ENCODE peak calls at places on chromosomes 13 and 19, in eight cellular contexts. H is astrocyte; I is testis; C is left ventricle myocardium inferior; E is prostate gland; B is hepatocyte; T is tibial nerve; U is CD8-positive, alpha-beta T cell. A is an unnamed sample. For H3K27me3, the result is how much of the 10 kb centered on the place peaks cover.

GRCh38 chr13:46595136-46595917 is 42.4 kb downstream of the LRCH1 start:
- DNase-seq in H (peak), I (no peak), C (no peak), E (peak), B (no peak), T (no peak), U (no peak), A (no peak)

GRCh38 chr19:38944981-38945506 is 14.3 kb downstream of the MRPS12 start:
- DNase-seq in H (no peak), I (no peak), C (no peak), E (no peak), B (no peak), T (no peak), U (peak), A (no peak)

GRCh38 chr19:48913114-48913513 is 13.0 kb downstream of the NUCB1 start:
- DNase-seq in H (no peak), I (no peak), C (no peak), E (no peak), B (no peak), T (no peak), U (peak), A (no peak)

GRCh38 chr13:42720116-42720857 is 61.1 kb upstream of the FAM216B start:
- DNase-seq in H (peak), I (no peak), C (no peak), E (no peak), B (peak), T (no peak), U (no peak), A (no peak)

GRCh38 chr13:45598597-45598996 is 16.9 kb downstream of the ERICH6B start:
- DNase-seq in H (no peak), I (no peak), C (no peak), E (no peak), B (no peak), T (no peak), U (no peak), A (no peak)

GRCh38 chr13:111168116-111168515 is 53.0 kb downstream of the ARHGEF7 start:
- DNase-seq in H (no peak), I (no peak), C (no peak), E (no peak), B (no peak), T (no peak), U (no peak), A (no peak)

GRCh38 chr13:106573855-106574254 is 5.9 kb upstream of the ARGLU1 start:
- DNase-seq in H (peak), I (peak), C (peak), E (no peak), B (no peak), T (peak), U (no peak), A (no peak)

GRCh38 chr13:30871713-30872029 is 34.4 kb upstream of the MEDAG start:
- DNase-seq in H (no peak), I (no peak), C (no peak), E (no peak), B (no peak), T (no peak), U (no peak), A (no peak)

GRCh38 chr19:40407714-40408600 is 5.2 kb downstream of the PRX start:
- DNase-seq in H (no peak), I (no peak), C (no peak), E (no peak), B (no peak), T (no peak), U (no peak), A (no peak)

GRCh38 chr19:42081584-42082258 is 5.8 kb downstream of the ZNF574 start:
- DNase-seq in H (peak), I (peak), C (no peak), E (no peak), B (peak), T (no peak), U (no peak), A (no peak)

GRCh38 chr13:113904411-113904810 is 40.5 kb upstream of the GAS6 start:
- DNase-seq in H (no peak), I (peak), C (peak), E (no peak), B (peak), T (peak), U (no peak), A (no peak)

GRCh38 chr13:20519887-20520286 is 5.8 kb downstream of the CRYL1 start:
- DNase-seq in H (no peak), I (no peak), C (no peak), E (no peak), B (peak), T (no peak), U (no peak), A (no peak)

GRCh38 chr13:38341149-38341692 is 8.4 kb upstream of the UFM1 start:
- DNase-seq in H (peak), I (no peak), C (no peak), E (no peak), B (no peak), T (no peak), U (no peak), A (no peak)

GRCh38 chr13:24313449-24313848 is 4.1 kb downstream of the C1QTNF9 start:
- DNase-seq in H (no peak), I (no peak), C (no peak), E (no peak), B (no peak), T (no peak), U (no peak), A (no peak)

GRCh38 chr13:81048026-81048461 is 707.1 kb upstream of the SPRY2 start:
- DNase-seq in H (no peak), I (no peak), C (no peak), E (no peak), B (no peak), T (no peak), U (no peak), A (no peak)

GRCh38 chr13:46367622-46368327 is 19.3 kb downstream of the RUBCNL start:
- DNase-seq in H (peak), I (no peak), C (no peak), E (no peak), B (no peak), T (no peak), U (no peak), A (no peak)

GRCh38 chr19:19146000-19146608 is 7.8 kb upstream of the TMEM161A start:
- DNase-seq in H (no peak), I (peak), C (peak), E (peak), B (peak), T (peak), U (peak), A (peak)

GRCh38 chr19:46860846-46861690 is at the start of gene ARHGAP35:
- DNase-seq in H (no peak), I (no peak), C (no peak), E (no peak), B (peak), T (no peak), U (peak), A (peak)

GRCh38 chr13:98187155-98187726 is 10.2 kb upstream of the RNF113B start:
- DNase-seq in H (no peak), I (no peak), C (no peak), E (no peak), B (no peak), T (no peak), U (no peak), A (no peak)

GRCh38 chr13:45297456-45298205 is 43.4 kb downstream of the TPT1 start:
- DNase-seq in H (no peak), I (no peak), C (no peak), E (no peak), B (no peak), T (no peak), U (no peak), A (no peak)

GRCh38 chr13:58933475-58933874 is 1230.3 kb downstream of the DIAPH3 start:
- DNase-seq in H (no peak), I (no peak), C (no peak), E (no peak), B (no peak), T (no peak), U (no peak), A (no peak)

GRCh38 chr13:111213964-111214726 is 99.0 kb downstream of the ARHGEF7 start:
- DNase-seq in H (no peak), I (no peak), C (no peak), E (no peak), B (no peak), T (peak), U (no peak), A (no peak)

GRCh38 chr19:8305798-8306197 is 2.4 kb downstream of the CD320 start:
- DNase-seq in H (no peak), I (no peak), C (no peak), E (no peak), B (no peak), T (peak), U (no peak), A (no peak)

GRCh38 chr19:3366104-3366760 is at the start of gene NFIC:
- DNase-seq in H (peak), I (peak), C (peak), E (peak), B (peak), T (peak), U (peak), A (no peak)

GRCh38 chr13:51802601-51803000 is 1.4 kb downstream of the DHRS12 start:
- DNase-seq in H (no peak), I (no peak), C (no peak), E (no peak), B (no peak), T (no peak), U (no peak), A (no peak)

GRCh38 chr13:95315752-95316151 is 14.5 kb upstream of the ABCC4 start:
- DNase-seq in H (no peak), I (no peak), C (no peak), E (no peak), B (no peak), T (no peak), U (no peak), A (no peak)

GRCh38 chr19:3760871-3761361 is 576 bp downstream of the APBA3 start:
- DNase-seq in H (no peak), I (no peak), C (no peak), E (no peak), B (no peak), T (no peak), U (no peak), A (peak)

GRCh38 chr13:24865158-24865557 is 101.2 kb downstream of the RNF17 start:
- DNase-seq in H (no peak), I (no peak), C (no peak), E (no peak), B (no peak), T (no peak), U (no peak), A (no peak)

GRCh38 chr19:35142531-35143230 is 374 bp upstream of the FXYD7 start:
- DNase-seq in H (no peak), I (peak), C (peak), E (no peak), B (peak), T (no peak), U (peak), A (peak)

GRCh38 chr13:21850013-21851006 is 179.4 kb downstream of the FGF9 start:
- DNase-seq in H (no peak), I (no peak), C (no peak), E (no peak), B (no peak), T (no peak), U (no peak), A (no peak)

GRCh38 chr19:12939292-12939606 is 840 bp downstream of the CALR start:
- DNase-seq in H (peak), I (no peak), C (no peak), E (no peak), B (no peak), T (no peak), U (peak), A (peak)

GRCh38 chr19:36060430-36060829 is 5.7 kb downstream of the WDR62 start:
- DNase-seq in H (peak), I (peak), C (peak), E (no peak), B (peak), T (peak), U (peak), A (no peak)

GRCh38 chr19:51983361-51983760 is 3.3 kb downstream of the ZNF350 start:
- DNase-seq in H (no peak), I (no peak), C (no peak), E (peak), B (no peak), T (no peak), U (no peak), A (no peak)

DNA sequence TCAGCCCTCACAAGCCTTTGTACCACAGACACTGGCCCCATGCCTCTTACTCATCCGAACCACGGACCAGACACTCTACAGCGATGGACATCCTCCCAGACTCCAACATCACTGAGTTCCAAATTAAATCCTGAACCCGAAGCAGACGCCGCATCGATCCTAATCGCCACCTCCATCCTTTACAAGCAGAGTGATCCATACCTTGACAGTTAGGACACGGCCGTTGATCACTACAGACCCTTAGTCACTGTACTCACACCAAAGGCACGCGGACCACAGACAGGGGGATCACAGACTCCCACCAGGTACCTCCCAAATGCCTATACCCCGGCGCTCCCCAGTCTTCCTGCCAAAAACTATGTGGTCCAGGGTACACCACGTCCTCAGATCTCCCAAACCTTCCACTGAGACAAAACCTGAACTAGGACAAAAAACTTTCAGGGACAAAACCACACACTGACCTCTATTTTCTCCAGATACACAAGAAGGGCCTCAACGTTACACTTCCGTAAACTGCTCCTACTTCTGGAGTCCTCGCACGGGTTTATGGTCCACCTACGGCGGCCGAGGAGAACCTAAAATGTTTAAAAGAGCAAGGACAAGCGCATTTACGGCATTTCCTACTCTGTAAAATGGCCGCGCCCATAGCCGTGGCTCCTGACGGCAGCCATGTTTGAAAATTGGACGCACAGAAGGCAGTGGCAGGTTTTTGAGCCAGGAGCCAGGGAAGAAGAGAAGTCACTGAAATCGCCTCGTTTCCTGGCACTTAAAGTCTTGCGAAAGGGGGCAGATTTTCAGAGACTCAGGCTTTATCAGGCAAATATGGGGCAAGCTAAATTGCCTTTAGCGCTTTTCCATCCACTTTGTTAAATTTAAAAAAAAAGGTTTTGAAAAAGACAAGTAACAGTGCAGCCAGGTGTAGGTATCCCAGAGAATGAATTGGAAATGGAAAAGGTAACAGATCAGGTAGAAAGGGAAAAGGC is at the start of gene ZNF350:
- DNase-seq in H (peak), I (peak), C (peak), E (peak), B (peak), T (peak), U (peak), A (peak)
- H3K27ac ChIP-seq in H (peak), I (peak), C (peak), E (peak), B (peak), T (peak), U (peak), A (peak)

GRCh38 chr13:26602783-26603182 is 45.3 kb downstream of the WASF3 start:
- DNase-seq in H (no peak), I (no peak), C (no peak), E (no peak), B (no peak), T (no peak), U (no peak), A (no peak)

GRCh38 chr13:26600345-26600761 is 42.9 kb downstream of the WASF3 start:
- DNase-seq in H (peak), I (no peak), C (no peak), E (no peak), B (no peak), T (peak), U (no peak), A (no peak)

GRCh38 chr13:26601669-26602068 is 44.2 kb downstream of the WASF3 start:
- DNase-seq in H (peak), I (no peak), C (no peak), E (no peak), B (no peak), T (no peak), U (no peak), A (no peak)

GRCh38 chr13:26604784-26605183 is 47.3 kb downstream of the WASF3 start:
- DNase-seq in H (no peak), I (peak), C (peak), E (no peak), B (no peak), T (peak), U (no peak), A (no peak)

DNA sequence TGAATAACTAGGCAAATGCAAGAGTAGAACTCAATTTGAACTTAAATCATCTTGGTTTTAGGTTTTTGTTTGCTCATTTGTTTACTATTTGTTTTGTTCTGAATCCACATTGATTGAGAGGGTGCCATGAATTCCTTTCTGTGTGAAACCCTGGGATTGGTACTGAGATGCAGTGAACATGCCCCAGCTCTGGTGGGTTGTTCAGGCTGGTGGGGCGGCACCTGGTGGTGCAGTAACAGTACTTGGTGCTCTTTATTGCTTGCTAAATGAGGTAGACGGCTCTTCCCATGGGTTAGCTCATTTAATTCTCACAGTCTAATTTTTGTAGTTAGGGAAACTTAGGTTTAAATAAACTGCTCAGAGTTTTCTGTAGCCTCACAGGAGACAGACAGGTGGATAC is 48.4 kb downstream of the WASF3 start:
- DNase-seq in H (no peak), I (peak), C (no peak), E (no peak), B (no peak), T (no peak), U (no peak), A (no peak)
- TF ChIP-seq CTCF in H (peak), I (no peak), C (no peak), E (no peak), B (no peak), T (no peak), U (no peak), A (no peak)

GRCh38 chr19:996051-996838 is 4.0 kb upstream of the GRIN3B start:
- DNase-seq in H (peak), I (no peak), C (no peak), E (no peak), B (peak), T (no peak), U (peak), A (peak)
- H3K27me3 ChIP-seq in H (under half), I (under half), C (half or more), E (under half), B (under half), T (under half), U (under half), A (under half)

DNA sequence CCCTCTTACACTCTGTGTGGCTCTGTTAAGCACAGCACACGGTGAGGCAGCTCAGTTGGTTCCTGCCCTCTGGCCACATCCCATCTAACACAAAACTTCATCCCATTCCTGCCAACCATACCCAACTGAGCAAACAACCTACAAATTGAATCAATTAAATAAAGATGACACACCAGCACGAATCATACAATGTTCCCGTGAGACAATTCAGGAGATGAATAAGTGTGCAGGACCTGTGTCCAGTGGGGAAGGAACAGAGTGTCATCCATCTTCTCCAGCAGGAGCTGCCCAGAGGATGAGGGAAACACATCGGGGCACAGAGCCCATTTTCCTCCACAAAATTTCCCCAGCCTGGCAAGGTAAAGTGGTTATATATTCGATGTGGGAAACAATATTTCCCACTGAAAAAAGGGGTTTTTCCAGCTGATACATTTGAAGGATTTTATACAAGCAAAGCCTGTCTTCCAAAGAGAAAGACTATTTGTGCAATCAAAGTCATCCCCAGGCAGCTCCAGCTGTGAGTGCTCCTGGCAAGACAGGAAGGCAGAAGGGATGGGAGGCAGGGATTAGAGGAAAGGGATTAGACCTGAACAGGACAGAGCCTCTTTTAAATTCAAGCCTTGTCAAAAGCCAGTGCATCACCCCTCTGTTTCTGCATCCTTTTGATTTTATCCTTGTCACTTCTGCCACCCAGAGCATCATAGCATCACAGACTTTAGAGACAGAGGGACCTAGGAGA is 240.2 kb downstream of the LHFPL6 start:
- DNase-seq in H (no peak), I (no peak), C (no peak), E (no peak), B (no peak), T (no peak), U (no peak), A (no peak)
- H3K27ac ChIP-seq in H (no peak), I (no peak), C (peak), E (no peak), B (no peak), T (no peak), U (no peak), A (no peak)